ENCODE peak calls at places on chromosomes 5 and 9, in five cellular contexts. B, F, G, P and S are unnamed samples.

GRCh38 chr5:7955476-7955875 is 86.5 kb downstream of the MTRR start:
- DNase-seq in F (no peak), P (no peak), B (no peak), G (no peak), S (no peak)

GRCh38 chr9:129270205-129270604 is 92.1 kb upstream of the IER5L start:
- DNase-seq in P (no peak), G (no peak), F (peak), B (no peak), S (peak)

GRCh38 chr5:95620030-95620869 is at the start of gene GPR150:
- DNase-seq in B (peak), F (peak), G (peak), P (peak), S (peak)

GRCh38 chr9:117546894-117547293 is 132.0 kb upstream of the ASTN2 start:
- DNase-seq in G (no peak), F (no peak), P (peak), B (no peak), S (peak)

GRCh38 chr5:57816108-57816507 is 333.5 kb upstream of the ACTBL2 start:
- DNase-seq in P (no peak), B (no peak), G (no peak), F (no peak), S (no peak)

GRCh38 chr9:96418074-96418919 is at the start of gene ZNF367:
- DNase-seq in B (peak), P (peak), G (peak), F (peak), S (peak)

GRCh38 chr5:95853490-95853889 is 31.0 kb upstream of the GLRX start:
- DNase-seq in B (no peak), P (no peak), F (no peak), G (no peak), S (no peak)

GRCh38 chr9:92407818-92408217 is 3.4 kb upstream of the OGN start:
- DNase-seq in F (no peak), P (no peak), G (no peak), B (no peak), S (no peak)